ENCODE peak calls at places on chromosomes 5 and 9, in eight cellular contexts. D is upper lobe of left lung, M is transverse colon, W is A549, X is heart left ventricle, H is tibial nerve, Q is sigmoid colon, S is IMR-90. C is an unnamed sample.
A peak's percentile ranks its signal among the peaks of the same experiment; 100 is the strongest.

GRCh38 chr9:88732128-88732527 is 197.2 kb downstream of the NXNL2 start:
- DNase-seq in D (no peak), M (no peak), W (no peak), X (no peak), H (no peak), Q (no peak), S (peak; percentile 70), C (no peak)

GRCh38 chr9:71987471-71988371 is 72.7 kb downstream of the C9orf57 start:
- DNase-seq in D (no peak), M (no peak), W (no peak), X (no peak), H (no peak), Q (no peak), S (no peak), C (no peak)

GRCh38 chr5:10863763-10864383 is 102.8 kb upstream of the DAP start:
- DNase-seq in D (peak; percentile 51), M (peak; percentile 49), W (peak; percentile 75), X (peak; percentile 24), H (no peak), Q (no peak), S (peak; percentile 36), C (no peak)

GRCh38 chr5:143586781-143587362 is 183.4 kb upstream of the NR3C1 start:
- DNase-seq in D (no peak), M (no peak), W (no peak), X (no peak), H (no peak), Q (no peak), S (no peak), C (no peak)

GRCh38 chr9:82810902-82811301 is 252.0 kb downstream of the RASEF start:
- DNase-seq in D (no peak), M (no peak), W (no peak), X (no peak), H (no peak), Q (no peak), S (peak; percentile 62), C (no peak)

GRCh38 chr5:7867260-7867659 is 1.6 kb downstream of the FASTKD3 start:
- DNase-seq in D (no peak), M (no peak), W (no peak), X (no peak), H (no peak), Q (no peak), S (no peak), C (no peak)

GRCh38 chr9:127104465-127105311 is 17.7 kb downstream of the ANGPTL2 start:
- DNase-seq in D (no peak), M (no peak), W (no peak), X (no peak), H (no peak), Q (no peak), S (peak; percentile 32), C (no peak)

GRCh38 chr5:132365213-132365612 is 4.3 kb upstream of the SLC22A5 start:
- DNase-seq in D (no peak), M (no peak), W (peak; percentile 65), X (no peak), H (no peak), Q (no peak), S (peak; percentile 74), C (no peak)

GRCh38 chr5:60287174-60287771 is 393.7 kb upstream of the PDE4D start:
- DNase-seq in D (peak; percentile 84), M (peak; percentile 26), W (peak; percentile 18), X (peak; percentile 16), H (no peak), Q (no peak), S (peak; percentile 16), C (peak; percentile 56)

GRCh38 chr5:143314664-143315063 is 88.8 kb downstream of the NR3C1 start:
- DNase-seq in D (no peak), M (no peak), W (no peak), X (no peak), H (no peak), Q (no peak), S (peak; percentile 89), C (no peak)

GRCh38 chr5:172412724-172413260 is 41.5 kb downstream of the SH3PXD2B start:
- DNase-seq in D (peak; percentile 82), M (peak; percentile 68), W (no peak), X (peak; percentile 87), H (peak; percentile 92), Q (peak; percentile 96), S (peak; percentile 95), C (peak; percentile 84)

GRCh38 chr5:151104795-151105194 is 24.0 kb upstream of the TNIP1 start:
- DNase-seq in D (no peak), M (peak; percentile 66), W (no peak), X (no peak), H (peak; percentile 56), Q (peak; percentile 94), S (peak; percentile 43), C (no peak)

GRCh38 chr9:138114501-138115245 is 237.1 kb downstream of the CACNA1B start:
- DNase-seq in D (peak; percentile 6), M (no peak), W (no peak), X (no peak), H (no peak), Q (no peak), S (no peak), C (peak; percentile 1)

GRCh38 chr5:167631191-167631590 is 660.3 kb upstream of the WWC1 start:
- DNase-seq in D (no peak), M (no peak), W (no peak), X (no peak), H (no peak), Q (no peak), S (no peak), C (no peak)

GRCh38 chr5:36495638-36496010 is 110.8 kb upstream of the SLC1A3 start:
- DNase-seq in D (no peak), M (no peak), W (no peak), X (no peak), H (no peak), Q (no peak), S (no peak), C (no peak)

GRCh38 chr5:123448017-123448617 is 24.9 kb upstream of the CEP120 start:
- DNase-seq in D (no peak), M (no peak), W (no peak), X (no peak), H (no peak), Q (no peak), S (no peak), C (no peak)

GRCh38 chr9:87657190-87657589 is 68.7 kb upstream of the CTSL start:
- DNase-seq in D (peak; percentile 48), M (no peak), W (no peak), X (no peak), H (no peak), Q (no peak), S (no peak), C (no peak)

GRCh38 chr5:75108931-75109596 is 56.7 kb upstream of the GCNT4 start:
- DNase-seq in D (no peak), M (no peak), W (no peak), X (no peak), H (no peak), Q (no peak), S (no peak), C (no peak)

GRCh38 chr9:89497181-89497963 is 541 bp downstream of the SEMA4D start:
- DNase-seq in D (no peak), M (peak; percentile 68), W (peak; percentile 24), X (no peak), H (no peak), Q (no peak), S (no peak), C (peak; percentile 64)

GRCh38 chr9:20732118-20732517 is 48.1 kb downstream of the FOCAD start:
- DNase-seq in D (no peak), M (no peak), W (peak; percentile 8), X (no peak), H (no peak), Q (no peak), S (peak; percentile 51), C (no peak)
- TF ChIP-seq POLR2A in D (no peak), M (no peak), W (no peak), X (no peak), H (no peak), Q (no peak), S (no peak), C (no peak)

GRCh38 chr5:149435660-149436059 is 56.6 kb upstream of the IL17B start:
- DNase-seq in D (no peak), M (no peak), W (no peak), X (no peak), H (no peak), Q (peak; percentile 69), S (no peak), C (no peak)
- H3K4me1 ChIP-seq in D (peaks cover 3% of the 10 kb centered on the region), M (peaks cover 3% of the 10 kb centered on the region), W (peaks cover 23% of the 10 kb centered on the region), X (peaks cover 3% of the 10 kb centered on the region), H (no peaks in the 10 kb centered on the region), Q (peaks cover 41% of the 10 kb centered on the region), S (peaks cover 8% of the 10 kb centered on the region), C (peaks cover 3% of the 10 kb centered on the region)

DNA sequence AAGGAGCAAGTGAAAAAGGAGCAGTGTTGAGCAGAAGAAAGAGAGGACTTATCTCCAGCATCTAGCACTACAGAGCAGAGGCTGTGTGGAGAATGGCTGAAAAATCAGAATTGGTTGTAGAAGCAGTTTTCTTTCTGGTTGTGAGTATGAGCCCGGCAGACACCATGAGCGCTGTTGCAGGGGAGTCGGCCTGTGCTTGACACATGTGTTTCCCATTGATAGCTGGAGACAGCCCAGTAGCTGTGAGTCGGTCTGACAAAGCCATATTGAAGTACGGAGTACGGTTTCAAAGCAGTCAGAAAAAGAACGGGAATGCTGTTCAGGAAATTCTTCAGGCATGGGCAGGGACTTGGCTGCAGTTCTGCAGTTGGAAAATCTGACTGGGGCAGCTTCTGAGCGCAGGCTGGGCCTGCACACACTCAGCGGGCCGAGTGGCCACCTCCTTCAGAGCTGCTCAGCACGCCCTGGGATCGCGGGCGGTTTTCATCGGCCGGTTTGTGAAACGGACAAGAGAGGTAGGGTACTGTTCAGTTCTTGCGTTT is at the start of gene SGCD:
- DNase-seq in D (peak; percentile 24), M (peak; percentile 26), W (peak; percentile 40), X (peak; percentile 70), H (peak; percentile 38), Q (peak; percentile 86), S (peak; percentile 90), C (peak; percentile 53)
- TF ChIP-seq POLR2A in D (no peak), M (no peak), W (no peak), X (peak; percentile 59), H (peak; percentile 23), Q (peak; percentile 62), S (peak; percentile 56), C (no peak)

DNA sequence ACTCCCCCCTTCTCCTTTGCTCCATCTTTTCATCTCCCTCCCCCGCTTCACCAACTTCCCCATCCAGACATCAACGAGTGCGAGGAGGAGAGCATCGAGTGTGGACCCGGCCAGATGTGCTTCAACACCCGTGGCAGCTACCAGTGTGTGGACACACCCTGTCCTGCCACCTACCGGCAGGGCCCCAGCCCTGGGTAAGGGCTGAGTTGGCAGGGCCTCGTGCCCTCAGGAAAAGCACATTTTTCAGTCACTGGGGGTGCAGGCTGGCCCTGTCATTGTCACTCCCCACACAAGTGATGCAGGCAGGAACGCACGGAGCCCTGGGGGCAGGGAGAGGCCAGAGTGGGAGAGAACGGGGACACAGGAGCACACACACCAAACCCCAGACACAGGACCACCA is 12.4 kb upstream of the ASS1 start:
- DNase-seq in D (no peak), M (no peak), W (peak; percentile 59), X (no peak), H (no peak), Q (no peak), S (no peak), C (no peak)
- H3K4me1 ChIP-seq in D (peaks cover 8% of the 10 kb centered on the region), M (no peaks in the 10 kb centered on the region), W (peaks cover 7% of the 10 kb centered on the region), X (peaks cover 2% of the 10 kb centered on the region), H (no peaks in the 10 kb centered on the region), Q (peaks cover 12% of the 10 kb centered on the region), S (no peaks in the 10 kb centered on the region), C (peaks cover 18% of the 10 kb centered on the region)